ENCODE peak calls at places on chromosomes 6 and 20, in seven cellular contexts. One of them, this sample, is unnamed.

GRCh38 chr6:13175759-13176158 is 152.6 kb downstream of the TBC1D7 start:
- DNase-seq in SK-MEL-5: no peak
- DNase-seq in stimulated activated CD8-positive, alpha-beta memory T cell treated with anti-CD3 and anti-CD28 coated beads, Interleukin-2, amount 100 ng/mL, for 1 hour: no peak
- DNase-seq in cardiac muscle cell: no peak
- DNase-seq in adrenal gland: no peak
- DNase-seq in iPS-NIHi11: peak; percentile 64
- DNase-seq in non-pigmented ciliary epithelial cell: no peak
- DNase-seq in this sample: no peak

GRCh38 chr6:14542670-14543366 is 425.2 kb downstream of the CD83 start:
- DNase-seq in cardiac muscle cell: no peak
- DNase-seq in adrenal gland: no peak
- DNase-seq in iPS-NIHi11: no peak
- DNase-seq in stimulated activated CD8-positive, alpha-beta memory T cell treated with anti-CD3 and anti-CD28 coated beads, Interleukin-2, amount 100 ng/mL, for 1 hour: no peak
- DNase-seq in SK-MEL-5: no peak
- DNase-seq in non-pigmented ciliary epithelial cell: peak; percentile 52
- DNase-seq in this sample: no peak

GRCh38 chr6:11277275-11278206 is 45.1 kb upstream of the NEDD9 start:
- DNase-seq in iPS-NIHi11: peak; percentile 81
- DNase-seq in SK-MEL-5: peak; percentile 94
- DNase-seq in adrenal gland: no peak
- DNase-seq in stimulated activated CD8-positive, alpha-beta memory T cell treated with anti-CD3 and anti-CD28 coated beads, Interleukin-2, amount 100 ng/mL, for 1 hour: no peak
- DNase-seq in non-pigmented ciliary epithelial cell: peak; percentile 86
- DNase-seq in cardiac muscle cell: peak; percentile 59
- DNase-seq in this sample: no peak

GRCh38 chr20:59729476-59729875 is 125.1 kb downstream of the PHACTR3 start:
- DNase-seq in SK-MEL-5: no peak
- DNase-seq in adrenal gland: no peak
- DNase-seq in non-pigmented ciliary epithelial cell: no peak
- DNase-seq in iPS-NIHi11: no peak
- DNase-seq in stimulated activated CD8-positive, alpha-beta memory T cell treated with anti-CD3 and anti-CD28 coated beads, Interleukin-2, amount 100 ng/mL, for 1 hour: no peak
- DNase-seq in cardiac muscle cell: no peak
- DNase-seq in this sample: no peak

GRCh38 chr6:38509713-38510112 is 130.0 kb downstream of the BTBD9 start:
- DNase-seq in adrenal gland: no peak
- DNase-seq in stimulated activated CD8-positive, alpha-beta memory T cell treated with anti-CD3 and anti-CD28 coated beads, Interleukin-2, amount 100 ng/mL, for 1 hour: no peak
- DNase-seq in SK-MEL-5: no peak
- DNase-seq in non-pigmented ciliary epithelial cell: peak; percentile 85
- DNase-seq in cardiac muscle cell: no peak
- DNase-seq in iPS-NIHi11: peak; percentile 22
- DNase-seq in this sample: no peak

GRCh38 chr20:25856256-25856884 is 159.7 kb upstream of the ZNF337 start:
- DNase-seq in iPS-NIHi11: no peak
- DNase-seq in adrenal gland: no peak
- DNase-seq in SK-MEL-5: no peak
- DNase-seq in cardiac muscle cell: no peak
- DNase-seq in stimulated activated CD8-positive, alpha-beta memory T cell treated with anti-CD3 and anti-CD28 coated beads, Interleukin-2, amount 100 ng/mL, for 1 hour: no peak
- DNase-seq in non-pigmented ciliary epithelial cell: no peak
- DNase-seq in this sample: no peak

GRCh38 chr6:168038576-168039140 is 40.4 kb downstream of the FRMD1 start:
- DNase-seq in non-pigmented ciliary epithelial cell: no peak
- DNase-seq in stimulated activated CD8-positive, alpha-beta memory T cell treated with anti-CD3 and anti-CD28 coated beads, Interleukin-2, amount 100 ng/mL, for 1 hour: no peak
- DNase-seq in adrenal gland: no peak
- DNase-seq in iPS-NIHi11: no peak
- DNase-seq in SK-MEL-5: no peak
- DNase-seq in cardiac muscle cell: no peak
- DNase-seq in this sample: no peak

GRCh38 chr6:32609731-32610640 is 20.3 kb upstream of the HLA-DRB1 start:
- DNase-seq in SK-MEL-5: peak; percentile 95
- DNase-seq in adrenal gland: peak; percentile 40
- DNase-seq in non-pigmented ciliary epithelial cell: peak; percentile 79
- DNase-seq in cardiac muscle cell: peak; percentile 84
- DNase-seq in iPS-NIHi11: peak; percentile 58
- DNase-seq in stimulated activated CD8-positive, alpha-beta memory T cell treated with anti-CD3 and anti-CD28 coated beads, Interleukin-2, amount 100 ng/mL, for 1 hour: no peak
- DNase-seq in this sample: peak; percentile 99

GRCh38 chr6:16759181-16759645 is 2.0 kb downstream of the ATXN1 start:
- DNase-seq in SK-MEL-5: peak; percentile 47
- DNase-seq in non-pigmented ciliary epithelial cell: no peak
- DNase-seq in iPS-NIHi11: no peak
- DNase-seq in adrenal gland: no peak
- DNase-seq in stimulated activated CD8-positive, alpha-beta memory T cell treated with anti-CD3 and anti-CD28 coated beads, Interleukin-2, amount 100 ng/mL, for 1 hour: no peak
- DNase-seq in cardiac muscle cell: peak; percentile 7
- DNase-seq in this sample: no peak

GRCh38 chr6:140138311-140138994 is 764.0 kb upstream of the CITED2 start:
- DNase-seq in adrenal gland: no peak
- DNase-seq in iPS-NIHi11: peak; percentile 5
- DNase-seq in stimulated activated CD8-positive, alpha-beta memory T cell treated with anti-CD3 and anti-CD28 coated beads, Interleukin-2, amount 100 ng/mL, for 1 hour: no peak
- DNase-seq in SK-MEL-5: peak; percentile 2
- DNase-seq in non-pigmented ciliary epithelial cell: no peak
- DNase-seq in cardiac muscle cell: peak; percentile 1
- DNase-seq in this sample: no peak

GRCh38 chr6:158418501-158418900 is 106.2 kb downstream of the TULP4 start:
- DNase-seq in SK-MEL-5: no peak
- DNase-seq in adrenal gland: no peak
- DNase-seq in non-pigmented ciliary epithelial cell: no peak
- DNase-seq in cardiac muscle cell: no peak
- DNase-seq in stimulated activated CD8-positive, alpha-beta memory T cell treated with anti-CD3 and anti-CD28 coated beads, Interleukin-2, amount 100 ng/mL, for 1 hour: no peak
- DNase-seq in iPS-NIHi11: no peak
- DNase-seq in this sample: no peak

GRCh38 chr6:83952830-83953229 is 80.7 kb upstream of the MRAP2 start:
- DNase-seq in adrenal gland: no peak
- DNase-seq in SK-MEL-5: no peak
- DNase-seq in cardiac muscle cell: no peak
- DNase-seq in non-pigmented ciliary epithelial cell: no peak
- DNase-seq in stimulated activated CD8-positive, alpha-beta memory T cell treated with anti-CD3 and anti-CD28 coated beads, Interleukin-2, amount 100 ng/mL, for 1 hour: no peak
- DNase-seq in iPS-NIHi11: no peak
- DNase-seq in this sample: peak; percentile 90

GRCh38 chr20:57089701-57090144 is 176.7 kb downstream of the BMP7 start:
- DNase-seq in stimulated activated CD8-positive, alpha-beta memory T cell treated with anti-CD3 and anti-CD28 coated beads, Interleukin-2, amount 100 ng/mL, for 1 hour: peak; percentile 25
- DNase-seq in non-pigmented ciliary epithelial cell: no peak
- DNase-seq in cardiac muscle cell: peak; percentile 87
- DNase-seq in SK-MEL-5: peak; percentile 72
- DNase-seq in adrenal gland: peak; percentile 46
- DNase-seq in iPS-NIHi11: peak; percentile 89
- DNase-seq in this sample: peak; percentile 74

GRCh38 chr20:58431134-58431533 is 42.1 kb downstream of the VAPB start:
- DNase-seq in SK-MEL-5: no peak
- DNase-seq in iPS-NIHi11: no peak
- DNase-seq in non-pigmented ciliary epithelial cell: no peak
- DNase-seq in stimulated activated CD8-positive, alpha-beta memory T cell treated with anti-CD3 and anti-CD28 coated beads, Interleukin-2, amount 100 ng/mL, for 1 hour: no peak
- DNase-seq in cardiac muscle cell: no peak
- DNase-seq in adrenal gland: no peak
- DNase-seq in this sample: no peak

GRCh38 chr6:108715832-108716231 is 132.4 kb upstream of the ARMC2 start:
- DNase-seq in non-pigmented ciliary epithelial cell: no peak
- DNase-seq in stimulated activated CD8-positive, alpha-beta memory T cell treated with anti-CD3 and anti-CD28 coated beads, Interleukin-2, amount 100 ng/mL, for 1 hour: no peak
- DNase-seq in cardiac muscle cell: no peak
- DNase-seq in adrenal gland: peak; percentile 91
- DNase-seq in SK-MEL-5: no peak
- DNase-seq in iPS-NIHi11: no peak
- DNase-seq in this sample: no peak